ENCODE peak calls at places on chromosome 3, in seven cellular contexts. O is brain microvascular endothelial cell; R is stimulated activated naive CD8-positive, alpha-beta T cell treated with anti-CD3 and anti-CD28 coated beads, Interleukin-15, Interleukin-2, amounts not matched to agents 100 U/mL and 50 U/mL, for 24 hours; W is fibroblast of the aortic adventitia; Z is GM04504; D is activated CD4-positive, alpha-beta T cell treated with anti-CD3 and anti-CD28 coated beads, Interleukin-2, amount 10 ng/mL, durations not matched to agents 7 days and 5 days; V is anterior cingulate cortex. K is an unnamed sample.

GRCh38 chr3:48405343-48405881 is 24.5 kb downstream of the PLXNB1 start:
- DNase-seq in V (no peak), Z (no peak), D (no peak), W (no peak), R (peak), O (no peak), K (peak)

GRCh38 chr3:101884776-101885175 is 35.5 kb downstream of the NFKBIZ start:
- DNase-seq in Z (no peak), D (no peak), V (no peak), O (no peak), R (no peak), W (no peak), K (no peak)

GRCh38 chr3:163056874-163057497 is 1560.4 kb downstream of the OTOL1 start:
- DNase-seq in Z (peak), W (peak), D (peak), O (peak), V (no peak), R (peak), K (no peak)

GRCh38 chr3:37174532-37175126 is at the start of gene LRRFIP2:
- DNase-seq in Z (peak), R (no peak), O (peak), W (peak), V (no peak), D (peak), K (no peak)

GRCh38 chr3:141271279-141272033 is 39.8 kb downstream of the PXYLP1 start:
- DNase-seq in O (no peak), R (no peak), Z (no peak), D (no peak), V (no peak), W (no peak), K (peak)

GRCh38 chr3:73485877-73486311 is 138.8 kb downstream of the PDZRN3 start:
- DNase-seq in R (no peak), O (no peak), W (no peak), D (no peak), V (no peak), Z (no peak), K (no peak)

GRCh38 chr3:161409069-161409468 is 37.8 kb upstream of the SPTSSB start:
- DNase-seq in W (peak), O (peak), Z (no peak), V (peak), R (peak), D (peak), K (no peak)

GRCh38 chr3:65625310-65625709 is 413.4 kb downstream of the MAGI1 start:
- DNase-seq in W (no peak), Z (no peak), R (no peak), D (no peak), O (no peak), V (no peak), K (no peak)

GRCh38 chr3:110307065-110307809 is 764.4 kb upstream of the NECTIN3 start:
- DNase-seq in W (peak), Z (no peak), V (no peak), D (no peak), O (no peak), R (no peak), K (no peak)

GRCh38 chr3:148599478-148599877 is 98.2 kb upstream of the AGTR1 start:
- DNase-seq in R (no peak), O (no peak), V (no peak), W (no peak), Z (no peak), D (no peak), K (no peak)

GRCh38 chr3:141955163-141955562 is 78.7 kb downstream of the ATP1B3 start:
- DNase-seq in R (no peak), V (no peak), O (peak), Z (no peak), D (no peak), W (no peak), K (no peak)

GRCh38 chr3:17800232-17800631 is 57.8 kb upstream of the TBC1D5 start:
- DNase-seq in W (peak), O (peak), Z (no peak), V (no peak), R (no peak), D (no peak), K (no peak)

GRCh38 chr3:186998937-186999368 is 68.6 kb downstream of the ST6GAL1 start:
- DNase-seq in D (no peak), Z (no peak), V (no peak), W (no peak), O (no peak), R (no peak), K (no peak)

GRCh38 chr3:54358327-54358726 is 236.0 kb downstream of the CACNA2D3 start:
- DNase-seq in Z (no peak), D (no peak), O (no peak), W (no peak), R (no peak), V (no peak), K (peak)

GRCh38 chr3:190865828-190866227 is 3.3 kb upstream of the GMNC start:
- DNase-seq in W (no peak), D (no peak), O (no peak), Z (no peak), V (no peak), R (no peak), K (no peak)

GRCh38 chr3:176590722-176591121 is 606.6 kb downstream of the TBL1XR1 start:
- DNase-seq in O (no peak), V (no peak), R (no peak), D (no peak), W (no peak), Z (no peak), K (no peak)

GRCh38 chr3:79057756-79058155 is 710.0 kb downstream of the ROBO1 start:
- DNase-seq in V (no peak), O (no peak), D (no peak), R (no peak), Z (no peak), W (no peak), K (no peak)

GRCh38 chr3:119413603-119414280 is 49.7 kb downstream of the TMEM39A start:
- DNase-seq in O (no peak), V (no peak), D (no peak), R (no peak), Z (no peak), W (no peak), K (no peak)

GRCh38 chr3:102068327-102068726 is 219.0 kb downstream of the NFKBIZ start:
- DNase-seq in Z (no peak), D (no peak), R (no peak), V (no peak), O (no peak), W (no peak), K (no peak)

GRCh38 chr3:159765025-159765859 is 223.4 kb upstream of the IL12A start:
- DNase-seq in W (peak), O (peak), V (peak), Z (peak), R (peak), D (no peak), K (peak)

GRCh38 chr3:36993326-36994283 is at the start of gene MLH1:
- DNase-seq in R (peak), O (peak), D (peak), Z (peak), W (peak), V (no peak), K (peak)

GRCh38 chr3:148158210-148158609 is 539.5 kb upstream of the AGTR1 start:
- DNase-seq in V (peak), Z (no peak), O (peak), R (no peak), W (peak), D (no peak), K (no peak)

GRCh38 chr3:129486057-129487035 is 42.1 kb upstream of the RHO start:
- DNase-seq in W (peak), D (no peak), R (no peak), O (peak), Z (peak), V (peak), K (no peak)

GRCh38 chr3:63047068-63047467 is 171.9 kb upstream of the CADPS start:
- DNase-seq in O (no peak), R (no peak), V (no peak), Z (no peak), W (no peak), D (no peak), K (no peak)

GRCh38 chr3:141280690-141281089 is 49.1 kb downstream of the PXYLP1 start:
- DNase-seq in O (no peak), W (no peak), V (no peak), R (no peak), D (no peak), Z (no peak), K (peak)

GRCh38 chr3:6785726-6786125 is 75.2 kb upstream of the GRM7 start:
- DNase-seq in O (no peak), R (no peak), Z (no peak), V (peak), W (no peak), D (no peak), K (no peak)

GRCh38 chr3:182258538-182259177 is 534.6 kb upstream of the ATP11B start:
- DNase-seq in O (no peak), D (no peak), V (peak), Z (no peak), W (peak), R (no peak), K (no peak)

GRCh38 chr3:39104961-39105686 is 2.3 kb downstream of the GORASP1 start:
- DNase-seq in R (peak), V (no peak), O (no peak), W (no peak), Z (no peak), D (no peak), K (no peak)

GRCh38 chr3:170815340-170815739 is 54.7 kb downstream of the RPL22L1 start:
- DNase-seq in V (no peak), D (no peak), R (no peak), Z (no peak), W (no peak), O (peak), K (no peak)